ENCODE peak calls at places on chromosomes 11 and 22, in ten cellular contexts. Z, K, J, I, O, D, Y, W, C and U are unnamed samples.

GRCh38 chr11:74696932-74697687 is 34.1 kb downstream of the CHRDL2 start:
- DNase-seq in Z (peak; percentile 76), K (peak; percentile 93), J (peak; percentile 76), I (peak; percentile 89), O (peak; percentile 38), D (peak; percentile 90), Y (peak; percentile 84), W (peak; percentile 98), C (peak; percentile 46), U (peak; percentile 69)

GRCh38 chr22:42173183-42173926 is 42.7 kb upstream of the CYP2D6 start:
- DNase-seq in Z (no peak), K (no peak), J (no peak), I (no peak), O (no peak), D (no peak), Y (no peak), W (peak; percentile 18), C (no peak), U (no peak)

GRCh38 chr11:35182317-35182939 is 43.5 kb downstream of the CD44 start:
- DNase-seq in Z (no peak), K (no peak), J (no peak), I (no peak), O (no peak), D (no peak), Y (no peak), W (no peak), C (no peak), U (no peak)

GRCh38 chr11:88414385-88414861 is 76.9 kb upstream of the CTSC start:
- DNase-seq in Z (peak; percentile 67), K (peak; percentile 81), J (peak; percentile 46), I (no peak), O (peak; percentile 75), D (no peak), Y (peak; percentile 83), W (peak; percentile 93), C (peak; percentile 31), U (peak; percentile 60)

GRCh38 chr11:40879911-40880310 is 579.5 kb downstream of the LRRC4C start:
- DNase-seq in Z (no peak), K (no peak), J (no peak), I (no peak), O (no peak), D (no peak), Y (no peak), W (no peak), C (no peak), U (no peak)

GRCh38 chr11:95571861-95572260 is 217.7 kb downstream of the FAM76B start:
- DNase-seq in Z (no peak), K (no peak), J (no peak), I (no peak), O (no peak), D (no peak), Y (no peak), W (no peak), C (no peak), U (no peak)

GRCh38 chr11:100851129-100851528 is 164.0 kb downstream of the ARHGAP42 start:
- DNase-seq in Z (no peak), K (peak; percentile 63), J (peak; percentile 48), I (no peak), O (no peak), D (no peak), Y (no peak), W (no peak), C (no peak), U (peak; percentile 46)

GRCh38 chr11:36407360-36407759 is 102.7 kb downstream of the TRAF6 start:
- DNase-seq in Z (no peak), K (no peak), J (no peak), I (no peak), O (no peak), D (no peak), Y (no peak), W (no peak), C (no peak), U (no peak)

GRCh38 chr11:111064118-111064517 is 181.4 kb upstream of the POU2AF2 start:
- DNase-seq in Z (no peak), K (peak; percentile 90), J (no peak), I (peak; percentile 4), O (peak; percentile 67), D (no peak), Y (peak; percentile 42), W (peak; percentile 39), C (no peak), U (no peak)

GRCh38 chr11:132817387-132817786 is 714.9 kb downstream of the OPCML start:
- DNase-seq in Z (no peak), K (no peak), J (no peak), I (no peak), O (no peak), D (no peak), Y (no peak), W (no peak), C (no peak), U (no peak)
- H3K4me3 ChIP-seq in Z (no peak overlapping the region), K (no peak overlapping the region), J (no peak overlapping the region), I (no peak overlapping the region), O (no peak overlapping the region), D (no peak overlapping the region), Y (no peak overlapping the region), W (no peak overlapping the region), C (no peak overlapping the region), U (no peak overlapping the region)

GRCh38 chr11:10298342-10298741 is 4.3 kb upstream of the SBF2 start:
- DNase-seq in Z (no peak), K (peak; percentile 97), J (peak; percentile 76), I (peak; percentile 81), O (peak; percentile 83), D (no peak), Y (peak; percentile 94), W (peak; percentile 56), C (peak; percentile 11), U (no peak)
- TF ChIP-seq CTCF in Z (no peak), K (peak; percentile 32), J (peak; percentile 6), I (peak; percentile 35), O (peak; percentile 44), D (peak; percentile 14), Y (peak; percentile 61), W (peak; percentile 7), C (no peak), U (peak; percentile 31)

DNA sequence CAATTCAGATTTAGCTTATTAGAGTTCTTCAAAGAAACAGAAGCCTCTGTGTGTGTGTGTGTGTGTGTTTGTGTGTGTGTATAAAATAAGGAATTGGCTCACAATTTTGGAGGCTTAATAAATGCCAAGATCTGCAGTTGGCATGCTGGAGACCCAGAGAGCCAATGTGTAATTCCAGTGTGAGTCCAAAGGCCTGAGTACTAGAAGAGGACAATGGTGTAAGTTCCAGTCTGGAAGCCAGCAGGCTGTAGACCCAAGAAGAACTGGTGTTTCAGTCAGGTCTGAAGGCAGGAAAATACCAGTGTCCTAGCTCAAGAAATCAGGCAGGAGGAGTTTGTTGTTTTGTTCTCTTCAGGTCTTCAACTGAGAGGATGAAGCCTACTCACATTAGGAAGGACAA is 20.0 kb downstream of the TMEM135 start:
- DNase-seq in Z (no peak), K (no peak), J (no peak), I (no peak), O (no peak), D (no peak), Y (no peak), W (peak; percentile 1), C (no peak), U (no peak)
- H3K4me3 ChIP-seq in Z (no peak overlapping the region), K (no peak overlapping the region), J (no peak overlapping the region), I (no peak overlapping the region), O (no peak overlapping the region), D (no peak overlapping the region), Y (no peak overlapping the region), W (no peak overlapping the region), C (no peak overlapping the region), U (no peak overlapping the region)

GRCh38 chr11:132114743-132115142 is 744.3 kb downstream of the NTM start:
- DNase-seq in Z (no peak), K (no peak), J (no peak), I (no peak), O (no peak), D (no peak), Y (no peak), W (no peak), C (no peak), U (no peak)

GRCh38 chr11:132115454-132115853 is 745.0 kb downstream of the NTM start:
- DNase-seq in Z (no peak), K (peak; percentile 86), J (no peak), I (no peak), O (no peak), D (no peak), Y (peak; percentile 79), W (no peak), C (no peak), U (no peak)

GRCh38 chr11:132116516-132116915 is 746.1 kb downstream of the NTM start:
- DNase-seq in Z (no peak), K (no peak), J (no peak), I (no peak), O (no peak), D (no peak), Y (no peak), W (no peak), C (no peak), U (no peak)

GRCh38 chr11:132111781-132112380 is 741.5 kb downstream of the NTM start:
- DNase-seq in Z (no peak), K (peak; percentile 94), J (peak; percentile 75), I (peak; percentile 67), O (peak; percentile 91), D (no peak), Y (peak; percentile 83), W (peak; percentile 95), C (no peak), U (no peak)

DNA sequence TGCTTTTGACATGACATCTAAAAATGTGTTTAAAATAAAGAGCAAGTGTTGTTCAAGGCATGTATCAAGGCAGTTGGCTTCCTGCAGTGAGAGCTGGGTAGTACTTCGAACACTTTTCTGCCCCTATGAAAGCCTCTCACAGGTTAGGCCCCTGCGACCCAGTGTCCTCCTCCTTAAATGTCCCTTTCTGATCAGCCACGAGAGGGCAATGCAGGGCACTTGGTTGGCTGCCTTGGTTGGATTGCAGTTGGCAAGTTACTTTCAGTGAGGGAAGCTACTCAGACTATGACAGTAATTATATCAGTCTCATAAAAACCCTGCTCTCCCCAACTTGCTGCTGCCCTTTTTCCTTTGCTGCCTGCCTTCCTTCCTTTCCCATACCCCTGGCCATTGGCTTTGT is 743.8 kb downstream of the NTM start:
- DNase-seq in Z (peak; percentile 57), K (no peak), J (no peak), I (no peak), O (no peak), D (no peak), Y (no peak), W (no peak), C (no peak), U (no peak)
- TF ChIP-seq CTCF in Z (peak; percentile 48), K (peak; percentile 24), J (peak; percentile 34), I (peak; percentile 39), O (peak; percentile 44), D (peak; percentile 46), Y (peak; percentile 67), W (peak; percentile 38), C (no peak), U (peak; percentile 64)